ENCODE peak calls at places on chromosome 15, in seven cellular contexts. A, T, K, Q, U, Z and X are unnamed samples. For H3K9me3, the result is how much of the 10 kb centered on the place peaks cover.

GRCh38 chr15:33675246-33675645 is 293.1 kb upstream of the CHRM5 start:
- DNase-seq in A (no peak), U (no peak), Z (no peak), T (peak), K (no peak), Q (no peak), X (peak)

GRCh38 chr15:33679065-33679464 is 289.2 kb upstream of the CHRM5 start:
- DNase-seq in A (no peak), K (no peak), T (no peak), Z (no peak), Q (no peak), U (no peak), X (no peak)

GRCh38 chr15:66220587-66220986 is 33.0 kb downstream of the MEGF11 start:
- DNase-seq in Z (no peak), T (no peak), K (no peak), A (no peak), U (no peak), Q (no peak), X (no peak)

GRCh38 chr15:49855917-49856637 is 235.2 kb downstream of the DTWD1 start:
- DNase-seq in Q (no peak), U (no peak), K (no peak), A (no peak), Z (no peak), T (no peak), X (peak)

GRCh38 chr15:77031376-77032050 is 36.6 kb downstream of the PSTPIP1 start:
- DNase-seq in K (no peak), Q (no peak), U (peak), T (no peak), Z (no peak), A (no peak), X (no peak)

GRCh38 chr15:90000175-90000923 is 775 bp upstream of the ZNF710 start:
- DNase-seq in Q (no peak), T (peak), U (peak), Z (no peak), A (peak), K (peak), X (peak)

GRCh38 chr15:93829115-93829849 is 402.1 kb upstream of the MCTP2 start:
- DNase-seq in U (no peak), T (peak), A (no peak), K (no peak), Z (no peak), Q (no peak), X (no peak)

GRCh38 chr15:46091860-46092450 is 457.1 kb downstream of the SQOR start:
- DNase-seq in K (no peak), A (peak), Q (no peak), U (no peak), Z (no peak), T (peak), X (peak)

GRCh38 chr15:85044251-85044853 is 62.7 kb downstream of the PDE8A start:
- DNase-seq in Z (peak), Q (peak), K (peak), T (peak), A (peak), U (no peak), X (peak)

GRCh38 chr15:92822216-92823144 is 77.6 kb upstream of the CHD2 start:
- DNase-seq in T (no peak), U (no peak), Z (no peak), Q (no peak), K (no peak), A (no peak), X (no peak)

GRCh38 chr15:64985382-64986033 is 4.2 kb downstream of the SPG21 start:
- DNase-seq in K (no peak), Q (no peak), U (no peak), Z (no peak), T (no peak), A (no peak), X (no peak)

GRCh38 chr15:80015156-80015555 is 44.2 kb upstream of the BCL2A1 start:
- DNase-seq in Z (no peak), T (no peak), U (no peak), Q (no peak), K (no peak), A (no peak), X (no peak)

GRCh38 chr15:95761742-95762141 is 568.8 kb upstream of the NR2F2 start:
- DNase-seq in U (no peak), A (no peak), Q (no peak), Z (no peak), T (no peak), K (no peak), X (no peak)

GRCh38 chr15:78315686-78316085 is 16.3 kb upstream of the SKIC8 start:
- DNase-seq in A (no peak), Z (no peak), K (no peak), T (peak), Q (no peak), U (peak), X (peak)

GRCh38 chr15:35980719-35981118 is 434.8 kb upstream of the DPH6 start:
- DNase-seq in K (no peak), T (peak), U (no peak), A (no peak), Z (no peak), Q (no peak), X (peak)

GRCh38 chr15:78810377-78811123 is 714 bp downstream of the ADAMTS7 start:
- DNase-seq in U (peak), Q (no peak), K (peak), A (peak), Z (peak), T (peak), X (peak)

GRCh38 chr15:41983221-41983620 is 10.9 kb upstream of the EHD4 start:
- DNase-seq in U (no peak), T (no peak), K (no peak), Q (no peak), A (no peak), Z (no peak), X (no peak)

GRCh38 chr15:68558318-68559305 is 20.2 kb upstream of the CORO2B start:
- DNase-seq in U (no peak), T (peak), A (no peak), K (peak), Q (no peak), Z (no peak), X (no peak)

GRCh38 chr15:66724732-66725467 is 22.9 kb downstream of the SMAD6 start:
- DNase-seq in Z (no peak), U (peak), A (no peak), K (no peak), Q (no peak), T (peak), X (peak)

GRCh38 chr15:80585544-80586018 is 109.5 kb upstream of the ABHD17C start:
- DNase-seq in A (no peak), Z (no peak), K (no peak), T (no peak), Q (no peak), U (no peak), X (no peak)

GRCh38 chr15:96340611-96341464 is 10.3 kb downstream of the NR2F2 start:
- DNase-seq in U (peak), Z (no peak), K (peak), T (peak), Q (no peak), A (no peak), X (peak)

GRCh38 chr15:89462198-89462912 is 34.0 kb downstream of the RHCG start:
- DNase-seq in Z (no peak), K (no peak), T (no peak), Q (no peak), U (no peak), A (peak), X (no peak)

GRCh38 chr15:31300208-31300661 is 26.4 kb upstream of the KLF13 start:
- DNase-seq in Q (no peak), T (no peak), Z (no peak), U (no peak), A (peak), K (no peak), X (no peak)

GRCh38 chr15:48250640-48251076 is 44.6 kb downstream of the SLC12A1 start:
- DNase-seq in K (peak), U (peak), T (peak), Q (no peak), Z (no peak), A (no peak), X (peak)

GRCh38 chr15:67064607-67065530 is 533 bp upstream of the SMAD3 start:
- DNase-seq in T (peak), U (no peak), K (no peak), Q (no peak), Z (no peak), A (peak), X (no peak)

GRCh38 chr15:65819563-65819960 is 27.5 kb upstream of the DENND4A start:
- DNase-seq in A (no peak), K (no peak), T (no peak), U (no peak), Q (no peak), Z (no peak), X (no peak)

GRCh38 chr15:63939531-63940130 is 105.9 kb upstream of the HERC1 start:
- DNase-seq in Q (no peak), T (no peak), Z (peak), U (peak), K (peak), A (peak), X (peak)

GRCh38 chr15:77515613-77516012 is 94.9 kb downstream of the HMG20A start:
- DNase-seq in T (no peak), A (no peak), Z (no peak), Q (no peak), K (no peak), U (no peak), X (no peak)

GRCh38 chr15:91965501-91966180 is 112.1 kb downstream of the SLCO3A1 start:
- DNase-seq in Z (no peak), U (peak), Q (no peak), K (no peak), A (no peak), T (no peak), X (peak)

DNA sequence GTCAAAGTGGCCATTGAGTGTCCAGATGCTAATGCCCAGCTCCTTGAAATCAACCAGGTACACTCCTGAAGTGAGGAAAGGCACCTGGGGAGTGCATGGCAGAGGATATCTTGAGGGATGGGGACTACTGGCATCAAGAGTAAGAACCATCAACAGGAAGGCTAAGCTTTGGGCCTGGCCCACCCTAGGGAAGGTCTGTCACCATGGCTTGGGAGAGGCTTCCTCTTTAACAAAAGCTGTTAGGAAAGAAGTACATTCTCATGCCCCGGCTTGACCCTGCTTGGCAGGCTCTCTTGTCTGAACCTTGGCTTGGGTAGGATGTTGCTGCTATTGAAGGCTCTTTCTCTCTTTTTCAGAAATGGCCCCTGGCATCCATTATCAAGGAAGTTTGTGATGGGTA is 43.7 kb upstream of the TUBGCP5 start:
- DNase-seq in K (no peak), A (no peak), U (no peak), Q (no peak), T (no peak), Z (no peak), X (no peak)
- H3K9me3 ChIP-seq in K (under half), A (under half), U (under half), Q (under half), T (under half), Z (under half), X (under half)

GRCh38 chr15:98824595-98824994 is 176.3 kb downstream of the IGF1R start:
- DNase-seq in K (no peak), A (no peak), Q (no peak), U (no peak), Z (no peak), T (no peak), X (no peak)

GRCh38 chr15:98834976-98835375 is 172.6 kb downstream of the PGPEP1L start:
- DNase-seq in Q (no peak), A (no peak), Z (no peak), U (no peak), K (no peak), T (no peak), X (no peak)

GRCh38 chr15:98826658-98827057 is 178.3 kb downstream of the IGF1R start:
- DNase-seq in Q (no peak), K (no peak), Z (no peak), A (no peak), T (no peak), U (no peak), X (no peak)

GRCh38 chr15:98835889-98836288 is 171.7 kb downstream of the PGPEP1L start:
- DNase-seq in A (no peak), U (no peak), Q (no peak), T (no peak), Z (no peak), K (no peak), X (no peak)

DNA sequence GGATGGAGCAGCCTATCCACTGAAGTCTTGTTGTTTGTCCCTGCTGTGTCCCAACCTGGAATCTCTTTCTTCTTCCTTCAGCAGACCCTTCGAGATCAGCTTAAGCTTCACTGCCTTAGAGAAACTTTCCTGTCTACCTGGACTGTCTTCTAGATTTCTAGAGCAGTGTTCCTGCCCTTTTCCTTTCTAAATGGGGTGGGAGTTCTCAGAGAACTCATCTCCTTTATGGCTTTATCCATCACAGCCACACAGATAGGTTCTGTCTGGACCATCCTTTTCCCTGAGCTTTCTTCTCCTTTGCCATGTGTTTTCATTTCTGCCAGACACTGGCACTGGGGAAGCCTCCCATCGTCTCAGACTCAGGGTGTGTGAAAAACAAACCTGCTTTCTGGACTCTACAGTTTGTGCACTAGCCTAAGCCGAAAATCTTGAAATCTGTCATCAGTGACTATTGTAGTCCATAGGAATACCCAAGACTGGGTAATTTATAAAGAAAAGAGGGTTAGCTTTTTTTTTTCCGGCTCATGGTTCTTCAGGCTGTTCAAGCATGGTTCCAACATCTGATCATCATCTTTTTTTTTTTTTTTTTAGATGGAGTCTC is 177.5 kb downstream of the PGPEP1L start:
- DNase-seq in A (no peak), K (no peak), U (no peak), Z (no peak), T (no peak), Q (no peak), X (no peak)
- H3K9me3 ChIP-seq in A (under half), K (under half), U (under half), Z (under half), T (under half), Q (under half), X (half or more)

DNA sequence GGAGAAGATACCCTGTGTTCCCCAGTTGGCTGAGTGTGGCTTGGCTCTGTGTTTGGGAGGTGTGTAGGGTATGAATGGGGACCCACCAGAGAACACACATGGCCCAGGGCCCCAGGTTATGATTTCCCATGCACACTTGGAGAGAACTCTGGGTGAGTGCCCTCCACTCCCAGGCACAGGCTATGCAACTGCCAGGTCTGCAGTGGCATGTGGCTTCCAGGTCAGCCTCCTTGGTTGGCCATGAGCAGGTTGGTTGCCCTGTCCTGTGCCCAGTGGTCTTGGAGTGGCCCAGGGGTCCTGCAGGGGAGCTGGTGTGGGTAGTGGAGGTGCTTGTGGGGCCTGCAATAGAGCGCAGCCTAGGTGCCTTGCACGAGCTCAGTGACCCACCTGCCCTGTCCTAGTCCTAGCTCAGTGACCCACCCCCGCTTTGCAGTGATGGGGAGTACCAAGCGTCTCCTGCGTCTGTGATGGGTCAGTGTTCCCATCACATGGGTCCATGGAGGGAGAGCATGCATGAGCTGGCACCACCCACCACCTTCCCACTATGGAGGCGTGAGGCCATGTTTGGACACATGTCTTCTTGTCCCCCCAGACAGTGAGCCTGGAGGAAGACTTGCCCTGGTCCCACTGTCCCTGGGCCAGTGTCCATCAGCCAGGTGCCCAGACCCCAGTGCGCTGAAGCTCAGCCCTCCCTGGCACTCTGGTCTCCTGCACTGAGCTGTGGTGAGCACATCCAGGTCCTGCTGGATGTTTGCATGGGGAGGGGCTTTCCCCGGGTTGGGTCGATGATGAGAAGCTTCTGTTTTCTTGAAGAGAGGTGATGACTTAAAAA is 217.3 kb downstream of the SNRPN start:
- DNase-seq in A (peak), Q (no peak), K (no peak), U (no peak), Z (no peak), T (peak), X (no peak)
- H3K9me3 ChIP-seq in A (under half), Q (under half), K (under half), U (under half), Z (under half), T (under half), X (under half)

GRCh38 chr15:21262851-21263400 is 177.4 kb downstream of the POTEB3 start:
- DNase-seq in K (no peak), Z (no peak), A (no peak), Q (no peak), U (no peak), T (peak), X (no peak)

GRCh38 chr15:21267231-21267630 is 173.1 kb downstream of the POTEB3 start:
- DNase-seq in A (no peak), Z (no peak), K (no peak), U (no peak), T (no peak), Q (no peak), X (no peak)

GRCh38 chr15:21261396-21261964 is 178.8 kb downstream of the POTEB3 start:
- DNase-seq in A (no peak), Q (no peak), Z (no peak), T (peak), K (no peak), U (peak), X (no peak)

GRCh38 chr15:21260966-21261395 is 179.3 kb downstream of the POTEB3 start:
- DNase-seq in Z (no peak), Q (no peak), U (peak), A (peak), T (peak), K (no peak), X (no peak)

DNA sequence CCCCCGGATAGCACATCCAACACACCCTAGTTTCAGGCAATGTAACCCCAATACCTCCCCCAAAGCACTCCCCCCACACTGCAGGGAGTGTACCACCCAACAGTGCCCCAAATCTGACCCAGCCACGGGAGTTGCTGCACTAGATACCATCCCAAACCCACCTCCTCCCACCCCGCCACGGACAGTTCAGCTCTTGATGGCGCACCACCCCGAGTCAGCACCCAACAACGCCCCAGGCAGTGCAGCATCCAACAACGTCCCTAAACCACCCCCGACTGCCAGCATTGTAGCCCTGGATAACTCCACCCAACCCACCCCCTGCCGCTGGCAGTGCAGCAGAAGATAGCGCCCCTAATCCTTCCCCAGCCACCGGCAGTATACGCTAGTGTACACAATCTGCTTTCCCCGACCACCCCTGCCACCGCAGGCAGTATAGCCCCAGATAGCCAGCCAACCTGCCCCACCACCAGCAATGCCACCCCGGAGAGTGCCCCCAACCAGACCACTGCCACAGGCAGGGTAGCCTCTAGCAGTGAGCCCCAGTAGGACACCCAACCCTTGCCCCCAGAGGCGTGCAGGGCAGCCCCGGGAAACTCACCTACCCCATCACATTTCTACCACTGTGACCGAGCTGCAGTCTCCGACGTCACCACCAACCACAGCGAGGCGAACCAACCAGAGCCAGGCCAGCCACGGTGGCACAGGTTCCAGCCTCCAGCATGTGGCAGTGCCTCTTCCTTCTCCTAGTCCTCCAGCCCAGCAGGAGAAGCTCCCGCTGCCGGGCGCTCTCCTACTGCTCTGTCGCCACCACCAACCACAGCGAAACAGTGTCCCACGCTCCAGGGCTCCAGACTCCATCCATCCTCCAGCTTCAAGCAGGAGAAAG is 178.1 kb downstream of the POTEB3 start:
- DNase-seq in U (peak), T (peak), Q (no peak), Z (no peak), K (no peak), A (peak), X (no peak)
- H3K9me3 ChIP-seq in U (under half), T (under half), Q (under half), Z (under half), K (under half), A (under half), X (under half)

DNA sequence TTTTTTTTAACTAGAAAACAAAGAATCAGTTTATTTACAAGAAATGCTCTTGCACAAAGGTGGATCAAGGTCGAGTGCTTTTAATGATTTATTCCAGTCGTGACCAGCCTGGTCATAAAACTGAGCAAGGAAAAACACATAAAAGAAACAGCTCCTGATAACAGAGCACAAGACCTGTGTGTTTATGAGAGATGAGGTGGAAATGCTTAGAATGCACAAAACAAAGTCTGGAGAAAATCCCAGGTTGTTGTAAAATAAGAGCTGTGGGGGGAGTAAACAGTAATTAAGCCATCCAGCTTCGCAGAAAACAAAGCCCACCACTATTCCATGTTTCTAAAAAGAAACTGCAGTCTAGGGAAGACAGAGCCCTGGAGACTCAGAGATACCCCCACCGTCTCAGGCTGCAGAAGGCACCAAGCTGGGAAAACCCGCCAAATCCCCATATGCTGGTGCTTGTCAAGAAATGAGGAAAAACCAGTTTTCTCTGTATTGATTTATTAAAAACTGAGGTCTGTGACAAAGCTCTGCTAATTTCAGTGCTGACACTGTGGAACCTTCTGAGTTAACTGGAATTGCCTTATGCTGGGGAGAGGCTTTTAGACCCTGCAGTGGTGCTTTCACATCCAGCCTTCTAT is 139.3 kb downstream of the ADAMTS17 start:
- DNase-seq in Z (no peak), Q (no peak), A (peak), T (peak), K (no peak), U (no peak), X (no peak)
- H3K9me3 ChIP-seq in Z (under half), Q (under half), A (under half), T (under half), K (under half), U (under half), X (under half)